ENCODE peak calls at places on chromosomes 2 and 18, in four cellular contexts. One of them, this sample, is unnamed.

GRCh38 chr18:48781990-48782368 is 168.8 kb downstream of the SMAD7 start:
- DNase-seq in mammary epithelial cell: no peak
- DNase-seq in fibroblast of lung: no peak
- DNase-seq in GM23248: peak; percentile 30
- DNase-seq in this sample: no peak

GRCh38 chr2:129396980-129397599 is 582.4 kb upstream of the RAB6C start:
- DNase-seq in mammary epithelial cell: peak; percentile 42
- DNase-seq in GM23248: peak; percentile 38
- DNase-seq in fibroblast of lung: peak; percentile 11
- DNase-seq in this sample: peak; percentile 46

GRCh38 chr2:220499281-220499680 is 871.9 kb downstream of the SLC4A3 start:
- DNase-seq in fibroblast of lung: peak; percentile 76
- DNase-seq in mammary epithelial cell: peak; percentile 45
- DNase-seq in GM23248: peak; percentile 81
- DNase-seq in this sample: no peak

GRCh38 chr2:188022389-188022788 is 269.3 kb upstream of the GULP1 start:
- DNase-seq in mammary epithelial cell: no peak
- DNase-seq in GM23248: no peak
- DNase-seq in fibroblast of lung: no peak
- DNase-seq in this sample: no peak

GRCh38 chr2:55428258-55428657 is 8.6 kb upstream of the CCDC88A start:
- DNase-seq in mammary epithelial cell: no peak
- DNase-seq in GM23248: no peak
- DNase-seq in fibroblast of lung: no peak
- DNase-seq in this sample: no peak

GRCh38 chr2:234165421-234165820 is 114.9 kb downstream of the SPP2 start:
- DNase-seq in GM23248: peak; percentile 8
- DNase-seq in mammary epithelial cell: peak; percentile 9
- DNase-seq in fibroblast of lung: no peak
- DNase-seq in this sample: no peak

GRCh38 chr2:215619022-215619958 is 183.4 kb upstream of the FN1 start:
- DNase-seq in fibroblast of lung: peak; percentile 65
- DNase-seq in mammary epithelial cell: no peak
- DNase-seq in GM23248: peak; percentile 37
- DNase-seq in this sample: no peak

GRCh38 chr2:206887705-206888104 is 51.6 kb upstream of the CPO start:
- DNase-seq in mammary epithelial cell: no peak
- DNase-seq in GM23248: no peak
- DNase-seq in fibroblast of lung: no peak
- DNase-seq in this sample: no peak

GRCh38 chr18:9417081-9417841 is 58.1 kb upstream of the RALBP1 start:
- DNase-seq in mammary epithelial cell: peak; percentile 11
- DNase-seq in GM23248: peak; percentile 63
- DNase-seq in fibroblast of lung: peak; percentile 57
- DNase-seq in this sample: no peak

GRCh38 chr2:189233527-189233926 is 54.0 kb upstream of the COL5A2 start:
- DNase-seq in fibroblast of lung: peak; percentile 44
- DNase-seq in mammary epithelial cell: peak; percentile 83
- DNase-seq in GM23248: peak; percentile 78
- DNase-seq in this sample: no peak

GRCh38 chr2:217822296-217823252 is 180.2 kb downstream of the TNS1 start:
- DNase-seq in mammary epithelial cell: peak; percentile 61
- DNase-seq in fibroblast of lung: no peak
- DNase-seq in GM23248: peak; percentile 85
- DNase-seq in this sample: no peak

GRCh38 chr2:123916512-123916911 is 108.6 kb upstream of the CNTNAP5 start:
- DNase-seq in fibroblast of lung: no peak
- DNase-seq in mammary epithelial cell: no peak
- DNase-seq in GM23248: no peak
- DNase-seq in this sample: no peak

GRCh38 chr2:65231892-65232477 is 4.4 kb downstream of the ACTR2 start:
- DNase-seq in mammary epithelial cell: no peak
- DNase-seq in fibroblast of lung: peak; percentile 62
- DNase-seq in GM23248: peak; percentile 90
- DNase-seq in this sample: no peak

GRCh38 chr2:174826051-174826450 is 61.8 kb upstream of the CHRNA1 start:
- DNase-seq in mammary epithelial cell: no peak
- DNase-seq in GM23248: no peak
- DNase-seq in fibroblast of lung: no peak
- DNase-seq in this sample: no peak

GRCh38 chr2:151523825-151524224 is 114.1 kb downstream of the RIF1 start:
- DNase-seq in mammary epithelial cell: peak; percentile 11
- DNase-seq in GM23248: peak; percentile 44
- DNase-seq in fibroblast of lung: no peak
- DNase-seq in this sample: no peak

GRCh38 chr2:64866797-64867196 is 122.4 kb upstream of the SLC1A4 start:
- DNase-seq in mammary epithelial cell: peak; percentile 58
- DNase-seq in GM23248: peak; percentile 95
- DNase-seq in fibroblast of lung: peak; percentile 98
- DNase-seq in this sample: no peak

GRCh38 chr2:233117351-233117750 is 57.2 kb downstream of the INPP5D start:
- DNase-seq in mammary epithelial cell: no peak
- DNase-seq in fibroblast of lung: no peak
- DNase-seq in GM23248: no peak
- DNase-seq in this sample: no peak

GRCh38 chr18:57542801-57543427 is 43.6 kb downstream of the FECH start:
- DNase-seq in mammary epithelial cell: peak; percentile 5
- DNase-seq in GM23248: peak; percentile 86
- DNase-seq in fibroblast of lung: no peak
- DNase-seq in this sample: no peak

GRCh38 chr2:76692896-76693295 is 829.3 kb downstream of the LRRTM4 start:
- DNase-seq in mammary epithelial cell: no peak
- DNase-seq in fibroblast of lung: no peak
- DNase-seq in GM23248: no peak
- DNase-seq in this sample: no peak

GRCh38 chr2:45612741-45613140 is 1.7 kb upstream of the SRBD1 start:
- DNase-seq in fibroblast of lung: peak; percentile 68
- DNase-seq in mammary epithelial cell: no peak
- DNase-seq in GM23248: peak; percentile 50
- DNase-seq in this sample: no peak

GRCh38 chr2:45610281-45611019 is 617 bp downstream of the SRBD1 start:
- DNase-seq in mammary epithelial cell: peak; percentile 70
- DNase-seq in fibroblast of lung: peak; percentile 74
- DNase-seq in GM23248: peak; percentile 79
- DNase-seq in this sample: peak; percentile 43

GRCh38 chr2:45611020-45611737 is at the start of gene SRBD1:
- DNase-seq in fibroblast of lung: peak; percentile 89
- DNase-seq in mammary epithelial cell: peak; percentile 90
- DNase-seq in GM23248: peak; percentile 97
- DNase-seq in this sample: peak; percentile 98

GRCh38 chr2:45614330-45614729 is 3.3 kb upstream of the SRBD1 start:
- DNase-seq in GM23248: no peak
- DNase-seq in fibroblast of lung: no peak
- DNase-seq in mammary epithelial cell: no peak
- DNase-seq in this sample: no peak

GRCh38 chr2:45612265-45612664 is 1.2 kb upstream of the SRBD1 start:
- DNase-seq in fibroblast of lung: no peak
- DNase-seq in mammary epithelial cell: peak; percentile 26
- DNase-seq in GM23248: no peak
- DNase-seq in this sample: no peak
- H2AFZ ChIP-seq in fibroblast of lung: no peak overlapping the region
- H2AFZ ChIP-seq in mammary epithelial cell: peak overlapping the region; percentile 87
- H2AFZ ChIP-seq in GM23248: no peak overlapping the region
- H2AFZ ChIP-seq in this sample: no peak overlapping the region

GRCh38 chr18:41060967-41061366 is 894.1 kb upstream of the PIK3C3 start:
- DNase-seq in mammary epithelial cell: no peak
- DNase-seq in fibroblast of lung: no peak
- DNase-seq in GM23248: no peak
- DNase-seq in this sample: no peak

GRCh38 chr18:41058351-41059125 is 896.5 kb upstream of the PIK3C3 start:
- DNase-seq in GM23248: no peak
- DNase-seq in mammary epithelial cell: no peak
- DNase-seq in fibroblast of lung: no peak
- DNase-seq in this sample: no peak

GRCh38 chr18:41064916-41065315 is 890.1 kb upstream of the PIK3C3 start:
- DNase-seq in fibroblast of lung: no peak
- DNase-seq in GM23248: no peak
- DNase-seq in mammary epithelial cell: no peak
- DNase-seq in this sample: no peak

DNA sequence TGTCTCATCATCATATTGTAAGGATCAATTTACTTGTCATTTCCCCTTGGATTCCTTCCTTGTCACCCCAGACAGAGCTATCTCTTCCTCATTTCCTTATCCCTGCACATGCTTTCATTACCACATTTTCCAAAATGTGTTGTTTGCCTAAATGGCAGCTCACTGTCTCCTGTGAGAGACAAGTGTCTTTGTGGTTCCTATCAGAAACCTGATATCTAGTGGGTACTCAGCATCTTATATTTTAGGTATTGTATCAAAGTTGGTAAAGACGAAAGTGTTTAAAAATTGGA is 896.0 kb upstream of the PIK3C3 start:
- DNase-seq in fibroblast of lung: no peak
- DNase-seq in GM23248: no peak
- DNase-seq in mammary epithelial cell: no peak
- DNase-seq in this sample: no peak
- TF ChIP-seq EZH2 in fibroblast of lung: no peak
- TF ChIP-seq EZH2 in GM23248: no peak
- TF ChIP-seq EZH2 in mammary epithelial cell: no peak
- TF ChIP-seq EZH2 in this sample: no peak

DNA sequence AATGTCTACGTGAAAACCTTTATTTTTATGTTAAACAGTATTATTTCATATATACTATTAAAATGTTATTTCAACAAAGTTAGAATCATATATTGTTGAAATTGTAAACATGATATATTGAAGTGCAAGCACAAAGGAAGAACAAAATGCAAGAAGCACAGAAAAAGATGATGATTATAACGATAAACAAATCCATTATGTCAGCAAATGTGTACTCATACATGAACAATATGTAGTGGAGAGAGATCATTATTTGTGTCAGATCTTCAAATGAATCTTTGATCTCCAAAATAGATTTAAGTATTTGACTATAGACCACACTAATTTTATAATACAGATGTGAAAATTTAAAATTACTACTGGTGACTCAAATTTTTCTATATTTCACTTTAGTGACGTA is 1104.4 kb upstream of the CRIM1 start:
- DNase-seq in mammary epithelial cell: no peak
- DNase-seq in fibroblast of lung: no peak
- DNase-seq in GM23248: no peak
- DNase-seq in this sample: no peak
- H2AFZ ChIP-seq in mammary epithelial cell: no peak overlapping the region
- H2AFZ ChIP-seq in fibroblast of lung: no peak overlapping the region
- H2AFZ ChIP-seq in GM23248: no peak overlapping the region
- H2AFZ ChIP-seq in this sample: no peak overlapping the region

DNA sequence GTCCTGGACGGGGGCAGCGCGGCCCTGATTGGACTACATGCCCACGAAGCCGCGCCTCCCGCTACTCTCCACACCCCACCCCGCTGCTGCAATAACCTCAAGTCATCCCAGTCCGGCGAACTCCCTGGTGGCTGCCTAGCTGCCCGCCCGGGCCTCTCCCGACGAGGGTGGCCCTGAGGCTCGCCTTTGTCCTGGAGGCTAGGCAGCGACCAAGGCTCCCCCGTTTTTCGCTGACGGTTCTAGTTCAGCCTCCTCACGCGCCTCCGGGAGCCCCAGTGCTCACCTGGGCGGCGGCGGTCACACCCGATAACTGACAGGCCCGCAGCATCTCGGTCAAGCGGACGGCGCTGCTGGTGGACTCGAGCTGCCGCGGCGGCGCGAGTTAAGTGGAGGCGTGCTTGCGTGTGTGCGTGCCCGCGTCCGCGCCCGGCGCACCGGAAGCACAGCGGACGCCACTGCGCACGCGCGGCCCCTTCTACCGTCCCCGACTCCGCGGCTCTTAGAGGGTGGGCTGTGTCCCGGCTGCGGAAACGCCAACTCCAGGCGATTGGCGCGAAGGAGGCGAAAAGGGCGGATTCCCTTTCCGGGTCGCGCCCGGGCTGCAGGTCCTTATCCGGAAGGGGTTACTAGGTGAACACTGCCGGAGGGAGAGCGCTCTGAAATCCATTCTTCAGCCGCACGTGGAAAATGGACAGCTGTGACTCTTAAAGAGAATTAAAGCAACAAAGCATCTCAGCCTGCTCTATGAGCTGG is at the start of gene IMMT:
- DNase-seq in mammary epithelial cell: peak; percentile 95
- DNase-seq in GM23248: peak; percentile 100
- DNase-seq in fibroblast of lung: peak; percentile 97
- DNase-seq in this sample: peak; percentile 95
- TF ChIP-seq EZH2 in mammary epithelial cell: no peak
- TF ChIP-seq EZH2 in GM23248: no peak
- TF ChIP-seq EZH2 in fibroblast of lung: no peak
- TF ChIP-seq EZH2 in this sample: no peak

GRCh38 chr2:203579730-203580129 is 44.6 kb upstream of the RAPH1 start:
- DNase-seq in mammary epithelial cell: no peak
- DNase-seq in fibroblast of lung: no peak
- DNase-seq in GM23248: no peak
- DNase-seq in this sample: no peak

GRCh38 chr2:203580846-203581245 is 45.7 kb upstream of the RAPH1 start:
- DNase-seq in mammary epithelial cell: no peak
- DNase-seq in GM23248: no peak
- DNase-seq in fibroblast of lung: no peak
- DNase-seq in this sample: no peak

GRCh38 chr2:203578511-203579130 is 43.5 kb upstream of the RAPH1 start:
- DNase-seq in fibroblast of lung: no peak
- DNase-seq in GM23248: no peak
- DNase-seq in mammary epithelial cell: peak; percentile 24
- DNase-seq in this sample: no peak

GRCh38 chr2:203582468-203582867 is 47.4 kb upstream of the RAPH1 start:
- DNase-seq in fibroblast of lung: peak; percentile 78
- DNase-seq in GM23248: no peak
- DNase-seq in mammary epithelial cell: no peak
- DNase-seq in this sample: no peak

DNA sequence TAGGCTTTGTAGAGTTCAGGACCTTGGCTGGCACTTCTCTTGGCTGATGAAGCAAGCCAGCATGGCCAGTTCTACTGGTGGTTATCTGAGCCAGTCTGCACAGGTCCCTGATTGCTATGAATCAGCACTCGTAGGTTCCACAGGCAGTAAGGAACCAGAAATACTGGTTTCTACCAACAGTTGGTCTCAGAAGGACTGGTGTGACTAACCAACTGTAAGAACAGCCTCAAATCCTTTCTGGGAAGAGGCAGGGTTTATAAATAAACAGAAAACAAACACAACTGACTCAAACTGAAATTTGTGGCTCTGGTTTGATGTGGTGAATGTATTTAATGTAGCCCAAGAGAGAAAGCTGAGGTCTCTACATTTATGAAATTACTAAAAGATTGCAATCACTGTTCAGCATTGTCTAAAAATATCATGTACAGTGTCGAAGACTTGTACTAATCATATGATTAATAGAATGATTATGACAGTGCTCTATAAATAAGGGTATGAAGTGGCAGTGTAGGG is 44.1 kb upstream of the RAPH1 start:
- DNase-seq in mammary epithelial cell: peak; percentile 99
- DNase-seq in fibroblast of lung: peak; percentile 60
- DNase-seq in GM23248: peak; percentile 91
- DNase-seq in this sample: peak; percentile 93
- H2AFZ ChIP-seq in mammary epithelial cell: no peak overlapping the region
- H2AFZ ChIP-seq in fibroblast of lung: no peak overlapping the region
- H2AFZ ChIP-seq in GM23248: no peak overlapping the region
- H2AFZ ChIP-seq in this sample: peak overlapping the region; percentile 4

This sample was measured in MM.1S.